ENCODE peak calls at places on chromosomes 5 and 9, in six cellular contexts. Z, S, N, U, B and R are unnamed samples.

GRCh38 chr5:39584921-39585320 is 160.1 kb upstream of the DAB2 start:
- DNase-seq in Z (no peak), S (no peak), N (no peak), U (peak), B (no peak), R (no peak)

GRCh38 chr5:38809388-38810359 is 36.1 kb upstream of the OSMR start:
- DNase-seq in Z (peak), S (peak), N (peak), U (peak), B (peak), R (peak)

GRCh38 chr5:79202076-79202475 is 33.9 kb upstream of the JMY start:
- DNase-seq in Z (no peak), S (no peak), N (no peak), U (peak), B (no peak), R (no peak)

GRCh38 chr5:139886213-139886612 is 90.6 kb downstream of the PSD2 start:
- DNase-seq in Z (no peak), S (no peak), N (no peak), U (no peak), B (no peak), R (no peak)

GRCh38 chr9:120885968-120886367 is 9.0 kb upstream of the PHF19 start:
- DNase-seq in Z (no peak), S (no peak), N (no peak), U (peak), B (no peak), R (no peak)

GRCh38 chr5:158792186-158792585 is 307.5 kb downstream of the EBF1 start:
- DNase-seq in Z (no peak), S (no peak), N (no peak), U (no peak), B (no peak), R (no peak)

GRCh38 chr5:54619732-54620582 is 102.4 kb downstream of the SNX18 start:
- DNase-seq in Z (peak), S (peak), N (no peak), U (peak), B (no peak), R (no peak)

GRCh38 chr5:157365732-157366131 is 94.3 kb upstream of the NIPAL4 start:
- DNase-seq in Z (no peak), S (no peak), N (no peak), U (peak), B (no peak), R (no peak)

GRCh38 chr9:89878003-89878411 is 273.2 kb downstream of the GADD45G start:
- DNase-seq in Z (no peak), S (no peak), N (peak), U (no peak), B (peak), R (no peak)

GRCh38 chr5:56481147-56481997 is 248.2 kb upstream of the ANKRD55 start:
- DNase-seq in Z (peak), S (peak), N (peak), U (peak), B (peak), R (peak)

GRCh38 chr5:68730220-68731010 is 363.4 kb upstream of the SLC30A5 start:
- DNase-seq in Z (peak), S (peak), N (no peak), U (peak), B (no peak), R (no peak)

GRCh38 chr9:81410201-81410600 is 279.1 kb downstream of the TLE1 start:
- DNase-seq in Z (no peak), S (peak), N (no peak), U (peak), B (no peak), R (no peak)

GRCh38 chr5:77232545-77232944 is 22.1 kb downstream of the PDE8B start:
- DNase-seq in Z (no peak), S (no peak), N (no peak), U (no peak), B (no peak), R (no peak)

GRCh38 chr9:129801504-129801903 is 1.5 kb upstream of the TOR1B start:
- DNase-seq in Z (no peak), S (no peak), N (no peak), U (no peak), B (peak), R (no peak)

GRCh38 chr5:170892201-170892600 is 30.4 kb downstream of the RANBP17 start:
- DNase-seq in Z (no peak), S (peak), N (no peak), U (peak), B (no peak), R (no peak)

GRCh38 chr5:128462330-128462729 is 75.7 kb downstream of the FBN2 start:
- DNase-seq in Z (no peak), S (no peak), N (no peak), U (no peak), B (no peak), R (no peak)

GRCh38 chr5:113612060-113612496 is 98.6 kb downstream of the YTHDC2 start:
- DNase-seq in Z (peak), S (peak), N (no peak), U (peak), B (no peak), R (peak)

GRCh38 chr5:102971693-102972293 is 148.1 kb downstream of the GIN1 start:
- DNase-seq in Z (peak), S (peak), N (no peak), U (peak), B (no peak), R (no peak)

GRCh38 chr9:5489630-5490484 is 20.5 kb upstream of the PDCD1LG2 start:
- DNase-seq in Z (no peak), S (no peak), N (no peak), U (no peak), B (no peak), R (no peak)

GRCh38 chr5:180641566-180641900 is 7.9 kb downstream of the FLT4 start:
- DNase-seq in Z (peak), S (no peak), N (peak), U (no peak), B (no peak), R (no peak)

GRCh38 chr9:136793063-136793946 is 2.2 kb downstream of the TMEM141 start:
- DNase-seq in Z (no peak), S (no peak), N (no peak), U (no peak), B (peak), R (no peak)

GRCh38 chr9:93122721-93123221 is 11.3 kb downstream of the NINJ1 start:
- DNase-seq in Z (no peak), S (no peak), N (no peak), U (no peak), B (peak), R (no peak)

GRCh38 chr5:125316386-125316785 is 569.9 kb upstream of the ZNF608 start:
- DNase-seq in Z (no peak), S (no peak), N (no peak), U (no peak), B (no peak), R (no peak)

GRCh38 chr9:33506626-33507370 is 17.3 kb upstream of the ANKRD18B start:
- DNase-seq in Z (peak), S (peak), N (no peak), U (peak), B (no peak), R (no peak)

GRCh38 chr5:108727154-108727638 is 20.5 kb upstream of the FER start:
- DNase-seq in Z (no peak), S (no peak), N (peak), U (peak), B (no peak), R (no peak)

GRCh38 chr5:14760548-14761002 is 96.1 kb downstream of the OTULIN start:
- DNase-seq in Z (no peak), S (no peak), N (no peak), U (no peak), B (no peak), R (no peak)

GRCh38 chr5:26329562-26330189 is 708.7 kb downstream of the CDH9 start:
- DNase-seq in Z (peak), S (peak), N (no peak), U (no peak), B (no peak), R (peak)

GRCh38 chr5:91848453-91848852 is 465.3 kb upstream of the ARRDC3 start:
- DNase-seq in Z (peak), S (peak), N (no peak), U (peak), B (no peak), R (no peak)

GRCh38 chr9:13151489-13151888 is 128.0 kb downstream of the MPDZ start:
- DNase-seq in Z (no peak), S (no peak), N (no peak), U (no peak), B (no peak), R (no peak)

GRCh38 chr5:76337949-76338589 is 65.0 kb upstream of the IQGAP2 start:
- DNase-seq in Z (peak), S (peak), N (peak), U (peak), B (peak), R (peak)

GRCh38 chr9:22382331-22382730 is 64.3 kb upstream of the DMRTA1 start:
- DNase-seq in Z (no peak), S (no peak), N (no peak), U (no peak), B (no peak), R (no peak)

GRCh38 chr9:28120241-28121025 is 547.2 kb upstream of the C9orf72 start:
- DNase-seq in Z (no peak), S (no peak), N (no peak), U (no peak), B (no peak), R (peak)

GRCh38 chr5:31864015-31864414 is 225.1 kb downstream of the PDZD2 start:
- DNase-seq in Z (peak), S (no peak), N (no peak), U (no peak), B (no peak), R (no peak)

GRCh38 chr5:174323878-174324281 is 278.4 kb downstream of the NSG2 start:
- DNase-seq in Z (peak), S (peak), N (peak), U (peak), B (peak), R (peak)

GRCh38 chr9:83204047-83204446 is 141.1 kb upstream of the RASEF start:
- DNase-seq in Z (no peak), S (no peak), N (no peak), U (no peak), B (no peak), R (no peak)

GRCh38 chr5:178115136-178115834 is 2.0 kb downstream of the N4BP3 start:
- DNase-seq in Z (peak), S (no peak), N (peak), U (no peak), B (peak), R (peak)

GRCh38 chr5:73417307-73418035 is 31.1 kb downstream of the FOXD1 start:
- DNase-seq in Z (no peak), S (peak), N (no peak), U (peak), B (no peak), R (no peak)

GRCh38 chr9:97705354-97705950 is 8.3 kb upstream of the XPA start:
- DNase-seq in Z (no peak), S (no peak), N (no peak), U (no peak), B (no peak), R (no peak)

GRCh38 chr5:137751869-137752491 is 2.2 kb downstream of the HNRNPA0 start:
- DNase-seq in Z (peak), S (peak), N (no peak), U (peak), B (no peak), R (peak)

GRCh38 chr9:76415154-76415553 is 20.9 kb upstream of the RFK start:
- DNase-seq in Z (no peak), S (no peak), N (no peak), U (no peak), B (no peak), R (no peak)

GRCh38 chr9:76413658-76414057 is 19.4 kb upstream of the RFK start:
- DNase-seq in Z (no peak), S (no peak), N (no peak), U (no peak), B (no peak), R (no peak)

GRCh38 chr9:76412638-76413037 is 18.4 kb upstream of the RFK start:
- DNase-seq in Z (no peak), S (no peak), N (no peak), U (no peak), B (no peak), R (no peak)

GRCh38 chr9:76415731-76416130 is 21.5 kb upstream of the RFK start:
- DNase-seq in Z (no peak), S (no peak), N (no peak), U (no peak), B (no peak), R (no peak)

GRCh38 chr9:76414656-76415055 is 20.4 kb upstream of the RFK start:
- DNase-seq in Z (no peak), S (no peak), N (no peak), U (peak), B (no peak), R (no peak)
- H3K9ac ChIP-seq in Z (no peak), S (no peak), N (no peak), U (no peak), B (no peak), R (no peak)

GRCh38 chr5:154485092-154485491 is 7.1 kb upstream of the HAND1 start:
- DNase-seq in Z (no peak), S (no peak), N (no peak), U (no peak), B (no peak), R (peak)
- H3K18ac ChIP-seq in Z (no peak), S (no peak), N (no peak), U (no peak), B (no peak), R (no peak)

GRCh38 chr9:110155744-110156143 is 52.2 kb downstream of the C9orf152 start:
- DNase-seq in Z (no peak), S (no peak), N (no peak), U (no peak), B (no peak), R (no peak)
- H3K9ac ChIP-seq in Z (no peak), S (peak), N (no peak), U (no peak), B (no peak), R (no peak)

DNA sequence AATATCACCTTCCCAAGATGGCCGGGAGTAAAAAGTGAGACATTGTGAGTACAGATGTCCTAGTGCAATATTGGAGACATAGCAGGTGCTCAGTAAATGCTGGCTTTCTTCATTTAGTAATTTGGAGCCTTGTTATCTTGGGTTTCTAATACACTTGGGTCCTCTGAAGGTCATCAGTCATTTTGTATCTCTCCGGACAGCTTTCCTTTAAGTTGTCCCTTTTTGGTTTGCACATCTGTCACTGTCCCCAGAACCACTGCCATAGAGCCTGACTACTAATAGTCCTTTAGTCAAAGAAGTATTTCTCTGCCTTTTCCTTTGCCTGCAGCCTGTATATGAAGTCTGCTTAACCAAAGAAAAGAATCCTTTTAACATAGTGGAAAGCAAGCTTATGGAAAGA is 7.8 kb upstream of the ANGPTL2 start:
- DNase-seq in Z (no peak), S (no peak), N (no peak), U (no peak), B (no peak), R (no peak)
- H3K18ac ChIP-seq in Z (no peak), S (no peak), N (no peak), U (no peak), B (no peak), R (no peak)

GRCh38 chr9:99931155-99931840 is 24.8 kb downstream of the STX17 start:
- DNase-seq in Z (no peak), S (no peak), N (no peak), U (peak), B (no peak), R (no peak)
- H3K9ac ChIP-seq in Z (no peak), S (peak), N (no peak), U (no peak), B (no peak), R (no peak)